ENCODE peak calls at places on chromosomes 2 and 18, in nine cellular contexts. P is HCT116; G is mesothelial cell of epicardium; I is CD8-positive, alpha-beta memory T cell; Z is NCI-H460; U is H54; C is naive thymus-derived CD8-positive, alpha-beta T cell; F is NCI-H524; R is stimulated activated effector memory CD8-positive, alpha-beta T cell treated with anti-CD3 and anti-CD28 coated beads, Interleukin-12 subunit alpha, Interleukin-12 subunit beta, amount 100 ng/mL, for 72 hours. X is an unnamed sample.

GRCh38 chr2:96146151-96146880 is 1.1 kb upstream of the DUSP2 start:
- DNase-seq in P (no peak), G (no peak), I (peak; percentile 78), Z (no peak), U (no peak), C (peak; percentile 78), F (no peak), R (peak; percentile 93), X (peak; percentile 52)

GRCh38 chr2:156752042-156752441 is 315.9 kb downstream of the GPD2 start:
- DNase-seq in P (no peak), G (no peak), I (no peak), Z (no peak), U (no peak), C (no peak), F (no peak), R (no peak), X (no peak)

GRCh38 chr2:218354850-218355443 is 1.7 kb upstream of the CATIP start:
- DNase-seq in P (no peak), G (no peak), I (no peak), Z (no peak), U (no peak), C (no peak), F (no peak), R (no peak), X (no peak)

GRCh38 chr2:6917071-6917760 is at the start of gene RNF144A:
- DNase-seq in P (no peak), G (peak; percentile 88), I (peak; percentile 67), Z (peak; percentile 54), U (peak; percentile 65), C (peak; percentile 74), F (peak; percentile 8), R (peak; percentile 89), X (no peak)

GRCh38 chr2:29186812-29187211 is 71.6 kb downstream of the CLIP4 start:
- DNase-seq in P (no peak), G (no peak), I (no peak), Z (no peak), U (no peak), C (no peak), F (no peak), R (no peak), X (no peak)

GRCh38 chr2:222427606-222428320 is 3.4 kb downstream of the SGPP2 start:
- DNase-seq in P (no peak), G (no peak), I (no peak), Z (no peak), U (no peak), C (no peak), F (no peak), R (no peak), X (no peak)

GRCh38 chr2:126657636-126658315 is 1.8 kb downstream of the GYPC start:
- DNase-seq in P (peak; percentile 63), G (no peak), I (peak; percentile 65), Z (peak; percentile 43), U (peak; percentile 94), C (peak; percentile 75), F (no peak), R (peak; percentile 79), X (peak; percentile 60)

GRCh38 chr2:241300000-241300399 is 15.5 kb downstream of the HDLBP start:
- DNase-seq in P (no peak), G (no peak), I (peak; percentile 15), Z (no peak), U (no peak), C (peak; percentile 23), F (no peak), R (peak; percentile 43), X (no peak)

GRCh38 chr2:61340242-61340641 is 130.6 kb downstream of the USP34 start:
- DNase-seq in P (no peak), G (no peak), I (no peak), Z (peak; percentile 36), U (no peak), C (no peak), F (no peak), R (no peak), X (no peak)

GRCh38 chr18:46397174-46397573 is 259.8 kb downstream of the LOXHD1 start:
- DNase-seq in P (no peak), G (no peak), I (no peak), Z (no peak), U (no peak), C (no peak), F (no peak), R (no peak), X (no peak)

GRCh38 chr2:70805987-70806386 is 14.4 kb downstream of the CLEC4F start:
- DNase-seq in P (no peak), G (no peak), I (no peak), Z (no peak), U (no peak), C (no peak), F (peak; percentile 71), R (no peak), X (no peak)

GRCh38 chr2:173184031-173185004 is 108.7 kb downstream of the MAP3K20 start:
- DNase-seq in P (peak; percentile 75), G (no peak), I (no peak), Z (peak; percentile 95), U (peak; percentile 59), C (no peak), F (no peak), R (no peak), X (no peak)

GRCh38 chr2:63301481-63301880 is 250.9 kb downstream of the OTX1 start:
- DNase-seq in P (no peak), G (no peak), I (no peak), Z (no peak), U (no peak), C (no peak), F (no peak), R (no peak), X (no peak)

GRCh38 chr2:33107690-33108482 is 161.1 kb downstream of the LTBP1 start:
- DNase-seq in P (no peak), G (no peak), I (no peak), Z (no peak), U (no peak), C (no peak), F (no peak), R (no peak), X (no peak)

GRCh38 chr2:234399451-234400246 is 97.2 kb downstream of the ARL4C start:
- DNase-seq in P (no peak), G (no peak), I (no peak), Z (no peak), U (no peak), C (no peak), F (no peak), R (peak; percentile 61), X (no peak)

GRCh38 chr2:30628341-30628740 is 178.9 kb downstream of the CAPN13 start:
- DNase-seq in P (no peak), G (no peak), I (no peak), Z (no peak), U (no peak), C (no peak), F (no peak), R (no peak), X (no peak)

GRCh38 chr2:197011033-197011432 is 84.5 kb upstream of the PGAP1 start:
- DNase-seq in P (no peak), G (no peak), I (no peak), Z (no peak), U (no peak), C (no peak), F (no peak), R (no peak), X (no peak)

GRCh38 chr18:39215920-39216319 is 1650.3 kb upstream of the CELF4 start:
- DNase-seq in P (no peak), G (no peak), I (no peak), Z (no peak), U (no peak), C (no peak), F (no peak), R (no peak), X (no peak)

GRCh38 chr2:218658671-218659257 is 659 bp downstream of the ZNF142 start:
- DNase-seq in P (peak; percentile 66), G (no peak), I (no peak), Z (peak; percentile 21), U (no peak), C (peak; percentile 10), F (peak; percentile 42), R (peak; percentile 79), X (no peak)

GRCh38 chr2:39954346-39954745 is 175.3 kb upstream of the THUMPD2 start:
- DNase-seq in P (no peak), G (no peak), I (no peak), Z (no peak), U (no peak), C (no peak), F (no peak), R (no peak), X (no peak)

GRCh38 chr2:3443685-3444084 is 64.2 kb downstream of the TRAPPC12 start:
- DNase-seq in P (no peak), G (no peak), I (no peak), Z (no peak), U (no peak), C (no peak), F (no peak), R (no peak), X (no peak)

GRCh38 chr18:79588636-79589481 is 90.7 kb upstream of the CTDP1 start:
- DNase-seq in P (no peak), G (peak; percentile 64), I (no peak), Z (no peak), U (no peak), C (no peak), F (no peak), R (no peak), X (peak; percentile 71)

GRCh38 chr18:10270160-10270571 is 184.3 kb upstream of the APCDD1 start:
- DNase-seq in P (no peak), G (no peak), I (no peak), Z (no peak), U (no peak), C (no peak), F (no peak), R (no peak), X (peak; percentile 43)

X was measured in breast epithelium.